ENCODE peak calls at places on chromosome 1, in four cellular contexts. K is lower lobe of right lung, C is cardiac fibroblast, M is left colon. W is an unnamed sample.
A peak's percentile ranks its signal among the peaks of the same experiment; 100 is the strongest.

GRCh38 chr1:157971723-157972122 is 21.7 kb upstream of the KIRREL1 start:
- DNase-seq in K (no peak), C (no peak), M (no peak), W (no peak)

GRCh38 chr1:24558902-24559791 is 3.3 kb downstream of the NCMAP start:
- DNase-seq in K (peak; percentile 84), C (peak; percentile 45), M (peak; percentile 55), W (no peak)

GRCh38 chr1:162631546-162632233 is 574 bp upstream of the DDR2 start:
- DNase-seq in K (no peak), C (peak; percentile 86), M (no peak), W (no peak)

GRCh38 chr1:203351037-203351625 is at the start of gene FMOD:
- DNase-seq in K (no peak), C (peak; percentile 90), M (peak; percentile 53), W (no peak)

GRCh38 chr1:218751208-218751948 is 406.2 kb downstream of the TGFB2 start:
- DNase-seq in K (no peak), C (no peak), M (no peak), W (no peak)

GRCh38 chr1:164184273-164184672 is 374.7 kb upstream of the PBX1 start:
- DNase-seq in K (no peak), C (no peak), M (peak; percentile 25), W (no peak)

GRCh38 chr1:202639500-202639899 is 70.8 kb downstream of the SYT2 start:
- DNase-seq in K (no peak), C (no peak), M (no peak), W (no peak)

GRCh38 chr1:30615816-30616590 is 107.4 kb downstream of the MATN1 start:
- DNase-seq in K (no peak), C (no peak), M (no peak), W (no peak)

GRCh38 chr1:230632273-230632873 is 9.9 kb upstream of the COG2 start:
- DNase-seq in K (no peak), C (peak; percentile 42), M (no peak), W (no peak)

GRCh38 chr1:158509471-158510161 is 37.6 kb downstream of the OR10R2 start:
- DNase-seq in K (no peak), C (peak; percentile 12), M (no peak), W (no peak)

GRCh38 chr1:198175418-198176170 is 18.8 kb downstream of the NEK7 start:
- DNase-seq in K (no peak), C (peak; percentile 54), M (no peak), W (no peak)

GRCh38 chr1:59480188-59480888 is 183.4 kb downstream of the FGGY start:
- DNase-seq in K (no peak), C (no peak), M (no peak), W (no peak)

GRCh38 chr1:238955934-238956333 is 430.4 kb upstream of the CHRM3 start:
- DNase-seq in K (no peak), C (no peak), M (no peak), W (no peak)

GRCh38 chr1:6497215-6497866 is 5.9 kb upstream of the PLEKHG5 start:
- DNase-seq in K (no peak), C (peak; percentile 58), M (no peak), W (peak; percentile 48)

GRCh38 chr1:1629430-1630190 is 2.4 kb upstream of the MMP23B start:
- DNase-seq in K (peak; percentile 49), C (no peak), M (peak; percentile 68), W (peak; percentile 79)

GRCh38 chr1:7513081-7513480 is 258.0 kb upstream of the VAMP3 start:
- DNase-seq in K (peak; percentile 15), C (no peak), M (no peak), W (no peak)